ENCODE peak calls at places on chromosomes 4 and X, in nine cellular contexts. N, D, X, G, W, M, B, U and E are unnamed samples.

GRCh38 chr4:153530284-153530995 is 64.3 kb downstream of the TMEM131L start:
- DNase-seq in W (peak), B (no peak), D (no peak), G (no peak), M (no peak), U (no peak), X (no peak), N (no peak), E (no peak)

GRCh38 chr4:64713256-64713840 is 304.1 kb upstream of the TECRL start:
- DNase-seq in D (peak), U (peak), G (peak), N (no peak), B (no peak), W (no peak), X (peak), M (peak), E (peak)

GRCh38 chrX:47239199-47239598 is 6.4 kb downstream of the USP11 start:
- DNase-seq in N (no peak), M (no peak), U (no peak), B (no peak), W (no peak), X (no peak), G (no peak), D (no peak), E (no peak)

GRCh38 chr4:119314356-119314755 is 7.6 kb downstream of the FABP2 start:
- DNase-seq in W (peak), B (no peak), D (peak), X (no peak), U (peak), N (no peak), M (peak), G (peak), E (peak)

GRCh38 chr4:95980877-95981360 is 141.0 kb downstream of the PDHA2 start:
- DNase-seq in N (no peak), W (no peak), B (no peak), M (no peak), U (no peak), X (no peak), G (no peak), D (no peak), E (no peak)

GRCh38 chr4:21768349-21769310 is 179.9 kb downstream of the KCNIP4 start:
- DNase-seq in G (peak), X (peak), U (peak), M (peak), D (peak), B (no peak), N (no peak), W (no peak), E (peak)

GRCh38 chr4:57103051-57103450 is 7.1 kb downstream of the IGFBP7 start:
- DNase-seq in G (peak), M (peak), X (no peak), U (no peak), B (no peak), D (peak), W (no peak), N (no peak), E (peak)

GRCh38 chrX:155071694-155072215 is 447 bp downstream of the BRCC3 start:
- DNase-seq in G (no peak), W (no peak), U (peak), D (no peak), N (no peak), X (no peak), B (no peak), M (peak), E (no peak)

GRCh38 chr4:57719451-57719850 is 609.3 kb upstream of the IGFBP7 start:
- DNase-seq in G (no peak), N (no peak), U (no peak), W (no peak), X (no peak), D (no peak), M (no peak), B (no peak), E (no peak)

GRCh38 chrX:24760601-24761000 is 66.9 kb downstream of the POLA1 start:
- DNase-seq in W (no peak), U (no peak), D (peak), X (peak), N (no peak), B (no peak), M (peak), G (peak), E (peak)

GRCh38 chr4:56786955-56787354 is 34.5 kb downstream of the SPINK2 start:
- DNase-seq in D (peak), M (peak), W (no peak), U (no peak), B (no peak), X (peak), G (peak), N (peak), E (peak)

GRCh38 chr4:169147217-169147616 is 123.5 kb downstream of the SH3RF1 start:
- DNase-seq in U (no peak), N (no peak), D (no peak), G (peak), B (no peak), X (no peak), W (no peak), M (peak), E (no peak)

GRCh38 chr4:147578611-147579010 is 38.6 kb upstream of the TMEM184C start:
- DNase-seq in W (no peak), U (no peak), M (no peak), G (no peak), D (no peak), B (no peak), X (no peak), N (no peak), E (no peak)

GRCh38 chr4:149727663-149728062 is 88.0 kb downstream of the IQCM start:
- DNase-seq in D (no peak), M (no peak), G (no peak), U (no peak), N (no peak), X (no peak), W (no peak), B (no peak), E (no peak)

GRCh38 chr4:155931634-155932033 is 22.0 kb downstream of the CTSO start:
- DNase-seq in D (no peak), X (no peak), B (no peak), M (no peak), W (no peak), G (no peak), U (no peak), N (no peak), E (no peak)

GRCh38 chr4:90536408-90536807 is 409.2 kb downstream of the CCSER1 start:
- DNase-seq in M (no peak), X (no peak), D (no peak), W (no peak), G (no peak), N (no peak), U (no peak), B (no peak), E (no peak)

GRCh38 chr4:183437452-183437851 is 7.0 kb upstream of the CDKN2AIP start:
- DNase-seq in U (no peak), X (no peak), N (no peak), G (no peak), B (no peak), W (no peak), M (no peak), D (no peak), E (no peak)

GRCh38 chr4:184283659-184284335 is 66.1 kb upstream of the ENPP6 start:
- DNase-seq in M (no peak), B (peak), N (no peak), D (no peak), U (peak), G (no peak), X (no peak), W (no peak), E (no peak)

GRCh38 chr4:25552580-25553271 is 102.9 kb upstream of the SLC34A2 start:
- DNase-seq in G (no peak), W (no peak), B (no peak), D (no peak), U (peak), M (no peak), X (no peak), N (peak), E (no peak)

GRCh38 chrX:119093991-119094741 is 21.4 kb downstream of the CT47C1 start:
- DNase-seq in N (no peak), M (no peak), U (no peak), W (no peak), X (no peak), D (no peak), G (no peak), B (no peak), E (no peak)

GRCh38 chrX:129785160-129785947 is 5.6 kb downstream of the SASH3 start:
- DNase-seq in G (no peak), W (peak), B (no peak), M (no peak), D (no peak), N (no peak), U (no peak), X (no peak), E (no peak)

GRCh38 chr4:78781925-78782324 is 5.8 kb downstream of the BMP2K start:
- DNase-seq in U (peak), X (no peak), W (no peak), G (no peak), N (no peak), B (no peak), M (no peak), D (no peak), E (no peak)

GRCh38 chr4:3864736-3865721 is 98.8 kb downstream of the ADRA2C start:
- DNase-seq in X (no peak), G (no peak), U (no peak), D (no peak), M (no peak), B (no peak), W (no peak), N (no peak), E (no peak)

GRCh38 chr4:123603165-123603564 is 206.6 kb downstream of the SPRY1 start:
- DNase-seq in N (no peak), U (no peak), W (no peak), D (peak), M (peak), X (peak), B (no peak), G (no peak), E (peak)

GRCh38 chr4:115121351-115122043 is 8.1 kb upstream of the NDST4 start:
- DNase-seq in N (no peak), X (no peak), G (no peak), B (no peak), W (no peak), M (no peak), D (no peak), U (no peak), E (no peak)

GRCh38 chrX:153827903-153828302 is 2.4 kb downstream of the PDZD4 start:
- DNase-seq in W (no peak), U (no peak), D (no peak), X (no peak), N (no peak), B (no peak), M (no peak), G (no peak), E (no peak)
- H3K4me3 ChIP-seq in W (no peak), U (no peak), D (no peak), X (no peak), N (no peak), B (no peak), M (no peak), G (no peak), E (no peak)

GRCh38 chrX:112734250-112734649 is 54.5 kb upstream of the LHFPL1 start:
- DNase-seq in N (no peak), M (peak), U (peak), W (no peak), D (peak), G (peak), B (no peak), X (no peak), E (no peak)

GRCh38 chrX:112736310-112736709 is 56.6 kb upstream of the LHFPL1 start:
- DNase-seq in W (no peak), X (no peak), M (no peak), G (peak), D (no peak), B (no peak), N (no peak), U (no peak), E (no peak)

GRCh38 chrX:112735147-112735546 is 55.4 kb upstream of the LHFPL1 start:
- DNase-seq in N (no peak), X (no peak), D (no peak), M (no peak), B (no peak), W (no peak), G (no peak), U (no peak), E (no peak)

DNA sequence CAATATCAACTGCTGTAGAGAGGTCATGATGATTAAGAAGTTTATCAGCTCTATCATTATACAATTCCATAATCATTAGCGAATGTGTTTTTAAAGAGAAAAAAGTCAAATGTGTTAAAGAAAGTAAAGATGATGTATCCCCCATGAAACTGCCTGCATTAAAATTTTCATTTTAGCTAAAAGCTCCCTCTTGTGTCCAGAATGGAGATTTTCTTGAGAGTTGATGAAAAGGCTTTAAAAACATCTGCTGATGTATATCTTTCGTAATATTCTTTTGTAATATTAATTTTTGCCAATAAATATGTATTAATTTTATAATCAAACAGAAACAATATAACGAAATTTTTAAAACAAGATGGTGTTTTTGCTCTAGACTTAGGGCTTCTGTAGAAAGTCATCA is 52.1 kb upstream of the LHFPL1 start:
- DNase-seq in W (no peak), N (no peak), G (peak), U (peak), D (peak), X (no peak), M (peak), B (no peak), E (peak)
- TF ChIP-seq CTCF in W (no peak), N (no peak), G (peak), U (peak), D (peak), X (peak), M (peak), B (peak), E (peak)

DNA sequence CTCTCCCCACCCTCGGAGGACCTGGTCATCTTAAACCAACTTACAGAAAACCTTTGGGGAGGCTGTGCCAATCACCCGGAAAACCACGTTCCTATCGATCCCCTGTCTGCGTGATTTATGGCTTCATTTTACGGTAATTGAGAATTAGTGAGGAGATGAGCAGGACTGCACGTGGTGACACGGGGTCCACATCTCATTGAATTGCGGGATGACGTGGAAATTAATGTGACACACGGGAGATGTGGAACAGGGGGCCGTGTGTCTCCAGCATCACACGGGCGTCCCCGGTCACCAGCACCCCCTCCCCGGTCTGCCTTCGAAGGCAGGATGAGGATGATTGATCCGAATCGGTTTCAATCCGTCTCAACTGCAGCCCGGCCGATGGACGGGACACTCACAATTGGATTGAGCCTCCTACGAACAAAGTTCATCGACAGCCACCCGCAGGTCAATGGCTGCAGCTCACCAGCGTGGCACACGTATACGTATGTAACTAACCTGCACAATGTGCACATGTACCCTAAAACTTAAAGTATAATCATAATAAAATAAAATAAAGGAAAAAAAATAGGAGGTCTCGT is 160.3 kb downstream of the SHOX start:
- DNase-seq in X (no peak), G (no peak), W (no peak), M (no peak), N (no peak), U (no peak), D (no peak), B (no peak), E (no peak)
- H3K4me3 ChIP-seq in X (no peak), G (no peak), W (no peak), M (no peak), N (no peak), U (no peak), D (no peak), B (no peak), E (no peak)

DNA sequence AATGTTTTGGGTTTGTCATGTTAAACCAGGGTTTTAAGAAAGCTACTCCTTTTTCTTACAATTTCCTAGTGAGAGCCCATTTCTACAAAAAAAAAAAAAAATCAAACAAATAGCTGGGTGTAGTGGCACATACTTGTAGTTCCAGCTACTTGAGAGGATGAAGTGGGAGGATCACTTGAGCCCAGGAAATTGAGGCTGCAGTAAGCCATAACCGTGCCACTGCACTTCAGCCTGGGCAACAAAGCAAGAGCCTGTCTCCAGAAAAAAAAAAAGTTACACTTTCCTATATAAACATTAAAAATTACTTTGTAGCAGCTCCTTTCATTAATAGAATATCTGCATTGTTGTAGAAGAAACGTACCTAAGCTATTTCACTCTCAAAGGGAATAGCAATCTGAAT is 166.7 kb downstream of the HS6ST2 start:
- DNase-seq in X (no peak), G (no peak), N (no peak), D (no peak), U (no peak), B (no peak), M (no peak), W (no peak), E (no peak)
- TF ChIP-seq CTCF in X (no peak), G (no peak), N (no peak), D (no peak), U (no peak), B (no peak), M (no peak), W (no peak), E (no peak)

DNA sequence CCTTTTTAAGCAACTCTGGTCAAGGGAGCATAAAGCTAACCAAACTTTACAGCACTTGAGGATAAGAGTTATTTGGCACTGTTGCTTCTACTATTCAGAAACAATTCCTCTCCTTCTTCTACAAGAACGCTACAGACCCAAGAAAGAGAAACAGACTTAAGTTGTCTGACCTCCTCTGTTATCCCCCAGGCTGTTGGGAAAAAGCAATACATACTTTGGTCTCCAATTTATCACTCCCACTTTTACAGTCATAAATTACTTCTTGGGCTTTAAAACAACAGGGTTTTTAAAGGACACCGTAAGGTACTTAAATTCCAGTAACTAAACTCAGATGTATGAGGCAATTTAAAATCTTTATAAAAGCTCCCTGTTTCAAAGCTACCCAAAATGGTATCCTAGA is 147.3 kb downstream of the COL25A1 start:
- DNase-seq in D (no peak), W (no peak), G (no peak), X (no peak), N (no peak), U (no peak), M (no peak), B (no peak), E (no peak)
- H3K4me3 ChIP-seq in D (no peak), W (no peak), G (no peak), X (no peak), N (no peak), U (no peak), M (no peak), B (no peak), E (no peak)

GRCh38 chr4:9898596-9899345 is 117.3 kb downstream of the DRD5 start:
- DNase-seq in B (peak), U (no peak), N (peak), D (peak), W (no peak), M (peak), G (peak), X (peak), E (peak)
- TF ChIP-seq CTCF in B (peak), U (peak), N (peak), D (peak), W (no peak), M (peak), G (peak), X (no peak), E (no peak)

DNA sequence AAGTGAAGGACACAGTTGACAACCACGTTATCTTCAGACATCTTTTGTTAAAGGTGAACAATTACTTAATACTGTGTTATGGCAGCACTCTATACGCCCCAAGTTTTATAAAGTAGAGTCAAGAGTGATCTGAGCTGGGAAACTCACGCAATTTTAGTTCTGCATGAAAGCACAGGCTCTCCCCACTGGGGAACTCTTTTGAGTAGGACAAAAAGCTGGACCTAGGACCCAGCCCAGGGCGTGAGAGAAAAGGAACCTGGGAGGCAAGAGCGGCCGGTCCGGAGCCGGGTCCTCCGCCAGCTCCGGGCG is 152.6 kb upstream of the SLC4A4 start:
- DNase-seq in G (no peak), D (no peak), M (no peak), N (peak), B (no peak), X (no peak), W (no peak), U (no peak), E (no peak)
- H3K4me3 ChIP-seq in G (peak), D (peak), M (peak), N (no peak), B (peak), X (peak), W (peak), U (no peak), E (peak)

GRCh38 chr4:73718375-73719373 is 21.7 kb upstream of the CXCL8 start:
- DNase-seq in D (peak), M (no peak), G (peak), N (no peak), X (no peak), U (no peak), W (no peak), B (no peak), E (peak)
- TF ChIP-seq CTCF in D (no peak), M (no peak), G (no peak), N (no peak), X (no peak), U (no peak), W (no peak), B (no peak), E (no peak)

DNA sequence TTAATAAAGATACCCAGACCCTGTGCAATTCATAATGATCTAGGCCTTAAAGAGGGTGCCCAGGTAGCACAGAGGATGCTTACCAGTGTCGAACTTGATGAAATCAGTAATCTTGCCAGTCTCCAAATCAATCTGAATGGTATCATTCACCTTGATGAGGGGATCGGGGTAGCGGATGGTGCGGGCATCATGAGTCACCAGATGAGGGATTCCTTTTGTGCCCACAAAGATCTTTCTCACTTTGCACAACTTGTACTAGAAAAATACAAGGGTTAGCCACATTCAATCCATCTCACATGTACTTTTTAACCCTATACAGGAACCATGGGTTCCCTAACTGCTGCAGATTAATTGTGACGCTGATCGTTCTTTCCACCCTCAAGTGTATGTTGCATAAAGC is 3.3 kb downstream of the RPS4X start:
- DNase-seq in N (no peak), D (no peak), X (no peak), M (no peak), G (no peak), U (no peak), W (no peak), B (no peak), E (no peak)
- H3K4me3 ChIP-seq in N (no peak), D (no peak), X (peak), M (peak), G (no peak), U (peak), W (no peak), B (no peak), E (no peak)

GRCh38 chr4:121050251-121050650 is 22.1 kb downstream of the NDNF start:
- DNase-seq in B (no peak), M (peak), N (no peak), X (no peak), D (no peak), W (no peak), U (peak), G (no peak), E (peak)
- TF ChIP-seq CTCF in B (peak), M (peak), N (no peak), X (peak), D (peak), W (no peak), U (peak), G (peak), E (peak)